ENCODE peak calls at places on chromosomes 6 and 20, in six cellular contexts. One of them, this sample, is unnamed.

GRCh38 chr6:455006-455585 is 63.5 kb downstream of the IRF4 start:
- DNase-seq in pancreas: no peak
- DNase-seq in NCI-H1105: no peak
- DNase-seq in colonic mucosa: no peak
- DNase-seq in H54: no peak
- DNase-seq in A549: no peak
- DNase-seq in this sample: no peak

GRCh38 chr20:43942661-43943285 is 28.1 kb downstream of the TOX2 start:
- DNase-seq in A549: peak; percentile 38
- DNase-seq in pancreas: no peak
- DNase-seq in H54: peak; percentile 57
- DNase-seq in NCI-H1105: no peak
- DNase-seq in colonic mucosa: no peak
- DNase-seq in this sample: no peak

GRCh38 chr6:108719477-108719876 is 128.7 kb upstream of the ARMC2 start:
- DNase-seq in H54: no peak
- DNase-seq in NCI-H1105: no peak
- DNase-seq in pancreas: no peak
- DNase-seq in A549: no peak
- DNase-seq in colonic mucosa: no peak
- DNase-seq in this sample: no peak

GRCh38 chr6:153129873-153130514 is 1.1 kb downstream of the RGS17 start:
- DNase-seq in colonic mucosa: no peak
- DNase-seq in H54: peak; percentile 15
- DNase-seq in pancreas: no peak
- DNase-seq in NCI-H1105: no peak
- DNase-seq in A549: no peak
- DNase-seq in this sample: peak; percentile 38

GRCh38 chr20:59382907-59383306 is 82.5 kb downstream of the EDN3 start:
- DNase-seq in A549: no peak
- DNase-seq in pancreas: no peak
- DNase-seq in colonic mucosa: no peak
- DNase-seq in NCI-H1105: no peak
- DNase-seq in H54: no peak
- DNase-seq in this sample: no peak

GRCh38 chr6:165805067-165805525 is 142.1 kb upstream of the PDE10A start:
- DNase-seq in colonic mucosa: no peak
- DNase-seq in H54: no peak
- DNase-seq in pancreas: no peak
- DNase-seq in NCI-H1105: no peak
- DNase-seq in A549: no peak
- DNase-seq in this sample: peak; percentile 61

GRCh38 chr6:143390278-143390677 is 60.2 kb downstream of the ADAT2 start:
- DNase-seq in pancreas: no peak
- DNase-seq in H54: no peak
- DNase-seq in A549: no peak
- DNase-seq in colonic mucosa: no peak
- DNase-seq in NCI-H1105: no peak
- DNase-seq in this sample: no peak

GRCh38 chr6:26020983-26021349 is 58.4 kb downstream of the TRIM38 start:
- DNase-seq in colonic mucosa: peak; percentile 68
- DNase-seq in NCI-H1105: no peak
- DNase-seq in pancreas: peak; percentile 57
- DNase-seq in H54: no peak
- DNase-seq in A549: peak; percentile 75
- DNase-seq in this sample: no peak

GRCh38 chr6:33273924-33274902 is 2.3 kb downstream of the RPS18 start:
- DNase-seq in pancreas: no peak
- DNase-seq in NCI-H1105: no peak
- DNase-seq in A549: no peak
- DNase-seq in H54: no peak
- DNase-seq in colonic mucosa: no peak
- DNase-seq in this sample: no peak

GRCh38 chr6:25329982-25330381 is 50.8 kb downstream of the CARMIL1 start:
- DNase-seq in colonic mucosa: no peak
- DNase-seq in pancreas: no peak
- DNase-seq in H54: no peak
- DNase-seq in A549: no peak
- DNase-seq in NCI-H1105: no peak
- DNase-seq in this sample: no peak

GRCh38 chr6:121868191-121868590 is 432.7 kb downstream of the GJA1 start:
- DNase-seq in colonic mucosa: no peak
- DNase-seq in NCI-H1105: no peak
- DNase-seq in A549: no peak
- DNase-seq in H54: no peak
- DNase-seq in pancreas: no peak
- DNase-seq in this sample: no peak

GRCh38 chr20:8305449-8305978 is 173.4 kb downstream of the PLCB1 start:
- DNase-seq in NCI-H1105: peak; percentile 20
- DNase-seq in pancreas: peak; percentile 52
- DNase-seq in H54: peak; percentile 6
- DNase-seq in colonic mucosa: peak; percentile 71
- DNase-seq in A549: peak; percentile 71
- DNase-seq in this sample: peak; percentile 93

This sample was measured in GM23338.